ENCODE peak calls at places on chromosomes 16 and 17, in five cellular contexts. H, M, X, R and L are unnamed samples.

GRCh38 chr17:70661342-70662222 is 492.2 kb downstream of the KCNJ2 start:
- DNase-seq in H (no peak), M (no peak), X (peak), R (no peak), L (no peak)

GRCh38 chr17:82458885-82459424 is 414 bp downstream of the NARF start:
- DNase-seq in H (no peak), M (no peak), X (no peak), R (no peak), L (no peak)

GRCh38 chr17:40331743-40332641 is 23.0 kb downstream of the RARA start:
- DNase-seq in H (no peak), M (no peak), X (peak), R (no peak), L (peak)

GRCh38 chr17:12928736-12929135 is 89.1 kb downstream of the ELAC2 start:
- DNase-seq in H (no peak), M (no peak), X (peak), R (no peak), L (no peak)

GRCh38 chr17:32370426-32370825 is 20.5 kb downstream of the ZNF207 start:
- DNase-seq in H (no peak), M (no peak), X (no peak), R (no peak), L (no peak)

GRCh38 chr16:1280783-1281182 is 24.9 kb downstream of the TPSD1 start:
- DNase-seq in H (no peak), M (no peak), X (no peak), R (no peak), L (no peak)

GRCh38 chr16:20987049-20987448 is 86.5 kb downstream of the LYRM1 start:
- DNase-seq in H (no peak), M (no peak), X (no peak), R (no peak), L (no peak)

GRCh38 chr16:80300456-80300855 is 240.3 kb upstream of the DYNLRB2 start:
- DNase-seq in H (no peak), M (no peak), X (no peak), R (no peak), L (no peak)

GRCh38 chr17:40307001-40307690 is 1.8 kb upstream of the RARA start:
- DNase-seq in H (no peak), M (no peak), X (no peak), R (no peak), L (no peak)

GRCh38 chr17:61475726-61476125 is 23.5 kb downstream of the TBX4 start:
- DNase-seq in H (no peak), M (no peak), X (no peak), R (no peak), L (no peak)

GRCh38 chr17:39195568-39196160 is 1.8 kb downstream of the CACNB1 start:
- DNase-seq in H (no peak), M (no peak), X (no peak), R (no peak), L (peak)

GRCh38 chr17:4503283-4504005 is 4.8 kb downstream of the SPNS2 start:
- DNase-seq in H (no peak), M (no peak), X (no peak), R (no peak), L (no peak)

GRCh38 chr17:69363488-69364210 is 36.7 kb upstream of the ABCA5 start:
- DNase-seq in H (no peak), M (no peak), X (no peak), R (no peak), L (no peak)

GRCh38 chr17:29363716-29364115 is 26.4 kb upstream of the TAOK1 start:
- DNase-seq in H (no peak), M (no peak), X (no peak), R (no peak), L (no peak)

GRCh38 chr17:41133880-41134735 is 6.2 kb downstream of the KRTAP4-6 start:
- DNase-seq in H (no peak), M (no peak), X (no peak), R (no peak), L (no peak)

GRCh38 chr17:67993998-67994361 is 2.3 kb downstream of the C17orf58 start:
- DNase-seq in H (no peak), M (no peak), X (no peak), R (peak), L (no peak)

GRCh38 chr16:11797957-11798299 is 870 bp upstream of the ZC3H7A start:
- DNase-seq in H (no peak), M (no peak), X (no peak), R (no peak), L (no peak)

GRCh38 chr16:71524566-71525553 is 1.4 kb upstream of the CHST4 start:
- DNase-seq in H (no peak), M (no peak), X (no peak), R (no peak), L (no peak)